ENCODE peak calls at places on chromosomes 16 and 17, in seven cellular contexts. One of them, this sample, is unnamed.

GRCh38 chr16:12426122-12426521 is 377.6 kb downstream of the CPPED1 start:
- DNase-seq in NB4: no peak
- DNase-seq in Panc1: no peak
- DNase-seq in stomach: no peak
- DNase-seq in heart left ventricle: no peak
- DNase-seq in body of pancreas: no peak
- DNase-seq in choroid plexus epithelial cell: peak
- DNase-seq in this sample: no peak

GRCh38 chr17:67392111-67392510 is 15.0 kb downstream of the PITPNC1 start:
- DNase-seq in NB4: no peak
- DNase-seq in choroid plexus epithelial cell: no peak
- DNase-seq in stomach: no peak
- DNase-seq in heart left ventricle: no peak
- DNase-seq in body of pancreas: no peak
- DNase-seq in Panc1: no peak
- DNase-seq in this sample: no peak

GRCh38 chr16:29821663-29822115 is 1.4 kb downstream of the MVP start:
- DNase-seq in choroid plexus epithelial cell: peak
- DNase-seq in stomach: peak
- DNase-seq in NB4: no peak
- DNase-seq in Panc1: no peak
- DNase-seq in heart left ventricle: no peak
- DNase-seq in body of pancreas: no peak
- DNase-seq in this sample: peak

GRCh38 chr17:7477392-7478275 is 1.8 kb downstream of the ZBTB4 start:
- DNase-seq in NB4: no peak
- DNase-seq in heart left ventricle: peak
- DNase-seq in Panc1: no peak
- DNase-seq in choroid plexus epithelial cell: peak
- DNase-seq in body of pancreas: peak
- DNase-seq in stomach: peak
- DNase-seq in this sample: peak

GRCh38 chr17:71453876-71454422 is 666.9 kb upstream of the SOX9 start:
- DNase-seq in heart left ventricle: no peak
- DNase-seq in stomach: no peak
- DNase-seq in NB4: no peak
- DNase-seq in Panc1: no peak
- DNase-seq in choroid plexus epithelial cell: no peak
- DNase-seq in body of pancreas: no peak
- DNase-seq in this sample: no peak

GRCh38 chr17:80245566-80246265 is 14.9 kb upstream of the RNF213 start:
- DNase-seq in Panc1: no peak
- DNase-seq in heart left ventricle: no peak
- DNase-seq in choroid plexus epithelial cell: no peak
- DNase-seq in stomach: no peak
- DNase-seq in body of pancreas: no peak
- DNase-seq in NB4: no peak
- DNase-seq in this sample: no peak

GRCh38 chr16:85088570-85089214 is 23.6 kb downstream of the CIBAR2 start:
- DNase-seq in Panc1: no peak
- DNase-seq in stomach: no peak
- DNase-seq in heart left ventricle: no peak
- DNase-seq in NB4: no peak
- DNase-seq in body of pancreas: no peak
- DNase-seq in choroid plexus epithelial cell: no peak
- DNase-seq in this sample: no peak

GRCh38 chr17:80362428-80363119 is 52.4 kb upstream of the ENDOV start:
- DNase-seq in Panc1: no peak
- DNase-seq in choroid plexus epithelial cell: peak
- DNase-seq in NB4: no peak
- DNase-seq in body of pancreas: peak
- DNase-seq in stomach: no peak
- DNase-seq in heart left ventricle: peak
- DNase-seq in this sample: peak

GRCh38 chr16:13521356-13521755 is 398.6 kb upstream of the ERCC4 start:
- DNase-seq in Panc1: no peak
- DNase-seq in stomach: no peak
- DNase-seq in body of pancreas: no peak
- DNase-seq in heart left ventricle: no peak
- DNase-seq in choroid plexus epithelial cell: no peak
- DNase-seq in NB4: no peak
- DNase-seq in this sample: no peak

GRCh38 chr17:60641126-60641525 is 36.5 kb upstream of the BCAS3 start:
- DNase-seq in Panc1: no peak
- DNase-seq in NB4: no peak
- DNase-seq in choroid plexus epithelial cell: no peak
- DNase-seq in heart left ventricle: no peak
- DNase-seq in body of pancreas: no peak
- DNase-seq in stomach: no peak
- DNase-seq in this sample: no peak

GRCh38 chr16:79713609-79714309 is 113.2 kb upstream of the MAF start:
- DNase-seq in stomach: no peak
- DNase-seq in choroid plexus epithelial cell: no peak
- DNase-seq in body of pancreas: no peak
- DNase-seq in heart left ventricle: no peak
- DNase-seq in NB4: no peak
- DNase-seq in Panc1: no peak
- DNase-seq in this sample: no peak

GRCh38 chr17:40605301-40605700 is 40.0 kb upstream of the CCR7 start:
- DNase-seq in NB4: no peak
- DNase-seq in stomach: no peak
- DNase-seq in Panc1: no peak
- DNase-seq in choroid plexus epithelial cell: no peak
- DNase-seq in body of pancreas: no peak
- DNase-seq in heart left ventricle: no peak
- DNase-seq in this sample: no peak

GRCh38 chr17:81717049-81717765 is 5.1 kb downstream of the SLC25A10 start:
- DNase-seq in Panc1: no peak
- DNase-seq in body of pancreas: no peak
- DNase-seq in stomach: no peak
- DNase-seq in heart left ventricle: no peak
- DNase-seq in NB4: no peak
- DNase-seq in choroid plexus epithelial cell: no peak
- DNase-seq in this sample: no peak

GRCh38 chr17:6712058-6712853 is 913 bp downstream of the SLC13A5 start:
- DNase-seq in choroid plexus epithelial cell: peak
- DNase-seq in Panc1: no peak
- DNase-seq in stomach: no peak
- DNase-seq in heart left ventricle: no peak
- DNase-seq in body of pancreas: no peak
- DNase-seq in NB4: peak
- DNase-seq in this sample: peak

GRCh38 chr17:68398731-68399637 is 58.3 kb downstream of the WIPI1 start:
- DNase-seq in stomach: peak
- DNase-seq in body of pancreas: peak
- DNase-seq in heart left ventricle: peak
- DNase-seq in choroid plexus epithelial cell: peak
- DNase-seq in NB4: peak
- DNase-seq in Panc1: peak
- DNase-seq in this sample: peak

GRCh38 chr16:11743308-11744074 is 834 bp upstream of the TXNDC11 start:
- DNase-seq in choroid plexus epithelial cell: peak
- DNase-seq in NB4: peak
- DNase-seq in stomach: peak
- DNase-seq in body of pancreas: peak
- DNase-seq in heart left ventricle: peak
- DNase-seq in Panc1: peak
- DNase-seq in this sample: peak

GRCh38 chr17:19311016-19311415 is 51.5 kb downstream of the B9D1 start:
- DNase-seq in stomach: no peak
- DNase-seq in body of pancreas: no peak
- DNase-seq in heart left ventricle: no peak
- DNase-seq in NB4: no peak
- DNase-seq in choroid plexus epithelial cell: no peak
- DNase-seq in Panc1: no peak
- DNase-seq in this sample: no peak

GRCh38 chr16:84369938-84370627 is 1.7 kb downstream of the ATP2C2 start:
- DNase-seq in Panc1: no peak
- DNase-seq in stomach: no peak
- DNase-seq in heart left ventricle: no peak
- DNase-seq in body of pancreas: peak
- DNase-seq in choroid plexus epithelial cell: no peak
- DNase-seq in NB4: peak
- DNase-seq in this sample: no peak

GRCh38 chr17:43175213-43176118 is 4.5 kb downstream of the NBR1 start:
- DNase-seq in body of pancreas: no peak
- DNase-seq in Panc1: no peak
- DNase-seq in heart left ventricle: no peak
- DNase-seq in choroid plexus epithelial cell: peak
- DNase-seq in NB4: no peak
- DNase-seq in stomach: no peak
- DNase-seq in this sample: peak

GRCh38 chr17:40422990-40423611 is 5.4 kb upstream of the TOP2A start:
- DNase-seq in body of pancreas: no peak
- DNase-seq in heart left ventricle: no peak
- DNase-seq in Panc1: no peak
- DNase-seq in NB4: peak
- DNase-seq in stomach: no peak
- DNase-seq in choroid plexus epithelial cell: no peak
- DNase-seq in this sample: no peak

GRCh38 chr16:57592591-57593003 is 35.8 kb upstream of the ADGRG1 start:
- DNase-seq in NB4: peak
- DNase-seq in Panc1: no peak
- DNase-seq in body of pancreas: no peak
- DNase-seq in choroid plexus epithelial cell: no peak
- DNase-seq in stomach: peak
- DNase-seq in heart left ventricle: no peak
- DNase-seq in this sample: no peak

GRCh38 chr17:13520899-13521572 is 80.7 kb downstream of the HS3ST3A1 start:
- DNase-seq in stomach: no peak
- DNase-seq in NB4: no peak
- DNase-seq in Panc1: no peak
- DNase-seq in body of pancreas: no peak
- DNase-seq in choroid plexus epithelial cell: peak
- DNase-seq in heart left ventricle: no peak
- DNase-seq in this sample: peak

GRCh38 chr17:55320594-55321506 is 56.1 kb downstream of the HLF start:
- DNase-seq in Panc1: no peak
- DNase-seq in NB4: no peak
- DNase-seq in heart left ventricle: no peak
- DNase-seq in body of pancreas: no peak
- DNase-seq in stomach: peak
- DNase-seq in choroid plexus epithelial cell: no peak
- DNase-seq in this sample: no peak

GRCh38 chr17:78458739-78459335 is 80.4 kb downstream of the PGS1 start:
- DNase-seq in body of pancreas: no peak
- DNase-seq in choroid plexus epithelial cell: no peak
- DNase-seq in stomach: no peak
- DNase-seq in Panc1: no peak
- DNase-seq in NB4: no peak
- DNase-seq in heart left ventricle: no peak
- DNase-seq in this sample: no peak

GRCh38 chr16:80105160-80105559 is 435.6 kb upstream of the DYNLRB2 start:
- DNase-seq in NB4: no peak
- DNase-seq in body of pancreas: no peak
- DNase-seq in stomach: no peak
- DNase-seq in choroid plexus epithelial cell: no peak
- DNase-seq in heart left ventricle: no peak
- DNase-seq in Panc1: no peak
- DNase-seq in this sample: no peak

GRCh38 chr16:57606147-57606846 is 22.1 kb upstream of the ADGRG1 start:
- DNase-seq in body of pancreas: no peak
- DNase-seq in Panc1: no peak
- DNase-seq in NB4: no peak
- DNase-seq in stomach: no peak
- DNase-seq in heart left ventricle: no peak
- DNase-seq in choroid plexus epithelial cell: no peak
- DNase-seq in this sample: no peak

GRCh38 chr17:41782142-41782541 is 4.4 kb downstream of the JUP start:
- DNase-seq in heart left ventricle: peak
- DNase-seq in body of pancreas: peak
- DNase-seq in Panc1: no peak
- DNase-seq in NB4: no peak
- DNase-seq in choroid plexus epithelial cell: no peak
- DNase-seq in stomach: peak
- DNase-seq in this sample: no peak
- H3K4me3 ChIP-seq in heart left ventricle: no peak
- H3K4me3 ChIP-seq in body of pancreas: no peak
- H3K4me3 ChIP-seq in Panc1: peak
- H3K4me3 ChIP-seq in NB4: no peak
- H3K4me3 ChIP-seq in choroid plexus epithelial cell: no peak
- H3K4me3 ChIP-seq in stomach: peak
- H3K4me3 ChIP-seq in this sample: no peak

GRCh38 chr17:59115474-59115873 is 8.8 kb upstream of the TRIM37 start:
- DNase-seq in Panc1: no peak
- DNase-seq in NB4: no peak
- DNase-seq in body of pancreas: no peak
- DNase-seq in choroid plexus epithelial cell: no peak
- DNase-seq in heart left ventricle: no peak
- DNase-seq in stomach: no peak
- DNase-seq in this sample: no peak
- TF ChIP-seq CTCF in Panc1: no peak
- TF ChIP-seq CTCF in NB4: no peak
- TF ChIP-seq CTCF in body of pancreas: no peak
- TF ChIP-seq CTCF in choroid plexus epithelial cell: no peak
- TF ChIP-seq CTCF in heart left ventricle: no peak
- TF ChIP-seq CTCF in stomach: no peak
- TF ChIP-seq CTCF in this sample: no peak

GRCh38 chr16:1534021-1535020 is 855 bp downstream of the TMEM204 start:
- DNase-seq in heart left ventricle: no peak
- DNase-seq in stomach: no peak
- DNase-seq in Panc1: no peak
- DNase-seq in NB4: no peak
- DNase-seq in choroid plexus epithelial cell: no peak
- DNase-seq in body of pancreas: no peak
- DNase-seq in this sample: no peak
- H3K4me3 ChIP-seq in heart left ventricle: peak
- H3K4me3 ChIP-seq in stomach: peak
- H3K4me3 ChIP-seq in Panc1: no peak
- H3K4me3 ChIP-seq in NB4: no peak
- H3K4me3 ChIP-seq in choroid plexus epithelial cell: peak
- H3K4me3 ChIP-seq in body of pancreas: no peak
- H3K4me3 ChIP-seq in this sample: peak

DNA sequence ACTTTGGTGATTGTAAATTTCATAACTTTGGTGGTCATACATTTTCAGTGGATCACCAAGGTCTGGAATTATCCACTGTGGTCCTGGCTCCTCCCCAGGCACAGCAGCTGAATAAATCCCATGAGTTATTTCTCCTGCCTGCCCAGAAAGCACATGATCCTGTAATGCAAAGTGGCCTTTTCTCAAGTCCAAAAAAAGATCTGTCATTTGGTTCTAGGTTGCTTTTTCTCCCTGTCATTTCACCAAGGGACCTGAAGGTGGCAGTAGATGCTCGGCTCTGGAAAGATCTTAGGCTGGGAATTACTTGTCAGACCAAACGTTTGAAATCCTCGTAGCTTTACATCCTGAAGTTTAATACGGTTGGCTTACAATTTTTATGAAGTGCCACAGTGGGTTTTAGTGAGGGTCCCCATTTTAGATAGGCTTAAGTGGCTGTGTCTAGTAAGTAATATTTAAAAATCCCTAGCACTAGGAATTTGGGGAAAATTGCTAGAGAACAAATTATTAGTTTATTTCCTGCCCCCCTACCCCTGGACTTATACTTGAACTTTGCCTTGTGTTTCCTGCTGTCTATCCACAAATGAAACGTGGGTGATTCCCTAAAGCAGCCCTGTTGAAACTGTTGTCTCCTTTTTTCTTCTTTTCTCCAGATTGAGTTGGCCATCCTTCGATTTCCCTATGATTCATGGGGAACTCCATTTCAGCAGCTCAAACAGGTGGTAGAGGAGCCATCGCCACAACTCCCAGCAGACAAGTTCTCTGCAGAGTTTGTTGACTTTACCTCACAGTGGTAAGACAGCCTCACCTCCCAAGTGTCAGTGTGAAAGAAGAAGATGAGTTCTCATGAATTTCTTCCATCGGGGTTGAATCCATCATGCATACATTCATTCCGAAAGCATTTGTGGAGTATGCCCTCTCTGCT is 111.7 kb downstream of the MAP2K6 start:
- DNase-seq in choroid plexus epithelial cell: peak
- DNase-seq in NB4: peak
- DNase-seq in stomach: peak
- DNase-seq in body of pancreas: peak
- DNase-seq in Panc1: peak
- DNase-seq in heart left ventricle: peak
- DNase-seq in this sample: peak
- TF ChIP-seq CTCF in choroid plexus epithelial cell: peak
- TF ChIP-seq CTCF in NB4: peak
- TF ChIP-seq CTCF in stomach: no peak
- TF ChIP-seq CTCF in body of pancreas: peak
- TF ChIP-seq CTCF in Panc1: peak
- TF ChIP-seq CTCF in heart left ventricle: peak
- TF ChIP-seq CTCF in this sample: peak

This sample was measured in fibroblast of pulmonary artery.